ENCODE peak calls at places on chromosomes 7 and 10, in four cellular contexts. D is sigmoid colon, G is IMR-90, Q is brain microvascular endothelial cell. P is an unnamed sample.

GRCh38 chr7:13946181-13946580 is 43.3 kb downstream of the ETV1 start:
- DNase-seq in D (no peak), G (peak), Q (peak), P (no peak)

GRCh38 chr7:17598846-17599245 is 300.4 kb downstream of the AHR start:
- DNase-seq in D (no peak), G (peak), Q (no peak), P (no peak)

GRCh38 chr7:143284591-143285453 is at the start of gene TMEM139:
- DNase-seq in D (no peak), G (no peak), Q (no peak), P (no peak)

GRCh38 chr7:41256186-41256945 is 446.5 kb downstream of the INHBA start:
- DNase-seq in D (no peak), G (peak), Q (no peak), P (no peak)

GRCh38 chr10:74072503-74072902 is 74.6 kb downstream of the VCL start:
- DNase-seq in D (no peak), G (peak), Q (peak), P (no peak)

GRCh38 chr7:50649259-50649885 is 84.2 kb upstream of the DDC start:
- DNase-seq in D (no peak), G (no peak), Q (no peak), P (peak)

GRCh38 chr7:44988718-44989117 is 9.9 kb upstream of the MYO1G start:
- DNase-seq in D (no peak), G (no peak), Q (no peak), P (no peak)

GRCh38 chr7:100127866-100128601 is 1.3 kb downstream of the MBLAC1 start:
- DNase-seq in D (no peak), G (no peak), Q (no peak), P (no peak)

GRCh38 chr7:81013036-81013435 is 94.2 kb upstream of the SEMA3C start:
- DNase-seq in D (no peak), G (peak), Q (peak), P (no peak)

GRCh38 chr10:91683976-91684375 is 51.1 kb upstream of the PPP1R3C start:
- DNase-seq in D (no peak), G (peak), Q (peak), P (no peak)

GRCh38 chr7:76291346-76292205 is 10.9 kb upstream of the HSPB1 start:
- DNase-seq in D (peak), G (peak), Q (peak), P (peak)

GRCh38 chr10:126049741-126050140 is 153.4 kb downstream of the FANK1 start:
- DNase-seq in D (no peak), G (peak), Q (peak), P (no peak)

GRCh38 chr7:44634187-44634838 is 27.9 kb downstream of the OGDH start:
- DNase-seq in D (no peak), G (peak), Q (no peak), P (no peak)

GRCh38 chr10:129728905-129729540 is 235.1 kb downstream of the EBF3 start:
- DNase-seq in D (no peak), G (no peak), Q (no peak), P (peak)

GRCh38 chr7:158492372-158492771 is 95.3 kb downstream of the PTPRN2 start:
- DNase-seq in D (no peak), G (no peak), Q (no peak), P (no peak)

GRCh38 chr7:158495780-158496179 is 91.8 kb downstream of the PTPRN2 start:
- DNase-seq in D (no peak), G (no peak), Q (no peak), P (no peak)

GRCh38 chr7:158494643-158495042 is 93.0 kb downstream of the PTPRN2 start:
- DNase-seq in D (no peak), G (no peak), Q (no peak), P (no peak)

GRCh38 chr7:158495256-158495655 is 92.4 kb downstream of the PTPRN2 start:
- DNase-seq in D (no peak), G (no peak), Q (no peak), P (no peak)

DNA sequence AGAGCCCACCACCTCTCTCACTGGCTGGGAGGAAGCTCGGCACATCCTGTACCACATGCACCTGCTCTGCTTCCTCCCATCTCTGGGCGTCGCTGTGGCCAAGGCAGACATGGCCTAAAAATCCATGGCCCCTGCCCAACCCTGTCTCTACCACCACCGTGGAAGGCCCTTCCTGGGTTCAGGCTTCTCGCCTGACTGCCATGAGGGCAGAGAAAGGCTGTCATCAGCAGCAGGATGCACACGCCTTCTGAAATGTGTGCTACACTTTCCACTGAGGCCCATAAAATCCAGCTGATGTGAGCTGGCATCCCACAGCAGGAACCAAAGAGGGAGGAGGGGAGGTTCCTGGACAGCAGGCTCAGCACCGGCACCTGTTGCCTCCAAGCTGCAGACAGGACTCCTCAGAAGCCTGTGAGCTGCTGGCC is 93.4 kb downstream of the PTPRN2 start:
- DNase-seq in D (no peak), G (no peak), Q (no peak), P (no peak)
- TF ChIP-seq CTCF in D (no peak), G (no peak), Q (no peak), P (no peak)

GRCh38 chr7:127586346-127586745 is 950 bp upstream of the GCC1 start:
- DNase-seq in D (no peak), G (no peak), Q (no peak), P (no peak)
- H3K4me3 ChIP-seq in D (no peak), G (no peak), Q (no peak), P (no peak)

GRCh38 chr10:61592581-61592980 is 70.1 kb upstream of the CABCOCO1 start:
- DNase-seq in D (no peak), G (no peak), Q (peak), P (no peak)
- TF ChIP-seq CTCF in D (no peak), G (no peak), Q (peak), P (no peak)

DNA sequence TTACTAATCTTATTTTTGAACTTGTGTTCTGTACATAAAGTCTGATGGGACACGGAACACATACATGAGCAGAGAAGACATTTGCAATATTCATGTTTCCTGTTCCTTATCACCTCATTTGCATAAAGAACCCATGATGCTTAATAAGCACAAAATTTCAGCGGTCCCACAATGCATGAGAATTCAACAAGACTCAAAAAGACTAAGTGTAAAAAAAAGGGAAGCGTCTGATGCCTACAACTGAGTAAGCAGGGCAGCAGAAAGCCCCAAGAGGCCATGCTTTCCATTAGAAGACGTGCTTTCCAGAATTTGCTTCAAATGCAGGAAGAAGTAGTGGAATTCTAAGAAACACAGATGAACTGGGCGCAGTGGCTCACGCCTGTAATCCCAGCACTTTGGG is 117.1 kb downstream of the EVX1 start:
- DNase-seq in D (no peak), G (no peak), Q (no peak), P (no peak)
- H3K4me3 ChIP-seq in D (no peak), G (no peak), Q (no peak), P (no peak)

DNA sequence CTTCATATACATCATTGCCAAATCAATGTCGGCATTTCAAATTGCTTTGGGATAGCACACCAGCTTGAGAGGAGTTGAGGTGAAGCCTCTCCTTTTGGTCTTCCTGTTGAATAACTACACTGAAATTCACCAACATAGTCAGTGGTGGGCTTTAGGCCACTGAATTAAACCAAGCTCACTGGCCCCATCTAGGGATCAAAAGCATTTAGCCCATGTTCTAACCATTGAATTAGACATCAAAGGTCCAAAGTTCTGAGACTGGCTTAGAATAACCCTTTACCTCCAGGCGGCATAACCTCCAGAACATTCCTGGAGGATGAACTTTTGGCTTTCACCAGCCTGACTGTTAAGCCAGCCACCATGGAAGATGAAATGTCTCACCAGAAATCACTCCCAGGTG is 54.6 kb downstream of the BPGM start:
- DNase-seq in D (no peak), G (peak), Q (no peak), P (no peak)
- TF ChIP-seq CTCF in D (no peak), G (peak), Q (peak), P (no peak)

GRCh38 chr10:69472142-69472541 is 20.9 kb downstream of the TSPAN15 start:
- DNase-seq in D (no peak), G (no peak), Q (no peak), P (no peak)

GRCh38 chr10:69472544-69472943 is 21.3 kb downstream of the TSPAN15 start:
- DNase-seq in D (no peak), G (no peak), Q (no peak), P (no peak)

GRCh38 chr10:69473304-69473985 is 22.2 kb downstream of the TSPAN15 start:
- DNase-seq in D (peak), G (no peak), Q (no peak), P (no peak)

GRCh38 chr10:69475433-69475830 is 24.2 kb downstream of the TSPAN15 start:
- DNase-seq in D (no peak), G (no peak), Q (no peak), P (no peak)

DNA sequence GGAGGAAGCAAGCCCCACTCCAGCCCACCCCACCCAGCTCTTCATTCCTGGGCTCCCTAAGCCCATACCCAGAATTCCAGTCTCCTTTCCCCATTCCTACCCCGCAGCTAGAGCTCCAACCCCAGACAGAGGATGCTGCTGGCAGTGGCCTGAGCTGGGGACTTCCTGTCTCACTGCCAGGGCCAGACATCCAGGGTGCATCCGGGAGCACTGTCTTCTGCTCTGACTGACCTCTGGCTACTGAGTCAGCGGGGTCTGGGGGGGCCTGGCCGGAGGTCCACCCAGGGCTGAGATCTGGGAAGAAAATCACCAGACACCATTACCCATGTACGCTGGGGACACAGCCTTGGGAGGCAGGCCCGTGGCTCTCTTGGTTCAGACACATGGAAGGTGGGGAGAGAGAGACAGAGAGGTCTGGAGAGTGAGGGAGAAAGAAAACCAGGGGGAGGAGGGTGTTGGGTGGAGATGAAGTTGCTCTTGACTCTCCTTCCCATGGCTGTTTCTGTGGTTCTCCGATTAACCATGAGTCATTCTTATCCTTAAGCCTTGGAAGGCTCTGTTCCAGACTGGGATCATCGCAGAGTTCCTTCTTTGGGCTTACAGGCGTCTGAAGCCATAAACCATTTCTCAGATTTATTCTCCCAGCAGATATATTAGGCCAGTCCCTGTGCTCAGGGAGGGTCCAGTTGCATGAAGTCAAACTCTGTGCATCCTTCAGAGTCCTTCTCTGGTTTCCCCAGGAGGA is 23.6 kb downstream of the TSPAN15 start:
- DNase-seq in D (peak), G (peak), Q (peak), P (no peak)
- H3K4me3 ChIP-seq in D (peak), G (no peak), Q (no peak), P (no peak)

DNA sequence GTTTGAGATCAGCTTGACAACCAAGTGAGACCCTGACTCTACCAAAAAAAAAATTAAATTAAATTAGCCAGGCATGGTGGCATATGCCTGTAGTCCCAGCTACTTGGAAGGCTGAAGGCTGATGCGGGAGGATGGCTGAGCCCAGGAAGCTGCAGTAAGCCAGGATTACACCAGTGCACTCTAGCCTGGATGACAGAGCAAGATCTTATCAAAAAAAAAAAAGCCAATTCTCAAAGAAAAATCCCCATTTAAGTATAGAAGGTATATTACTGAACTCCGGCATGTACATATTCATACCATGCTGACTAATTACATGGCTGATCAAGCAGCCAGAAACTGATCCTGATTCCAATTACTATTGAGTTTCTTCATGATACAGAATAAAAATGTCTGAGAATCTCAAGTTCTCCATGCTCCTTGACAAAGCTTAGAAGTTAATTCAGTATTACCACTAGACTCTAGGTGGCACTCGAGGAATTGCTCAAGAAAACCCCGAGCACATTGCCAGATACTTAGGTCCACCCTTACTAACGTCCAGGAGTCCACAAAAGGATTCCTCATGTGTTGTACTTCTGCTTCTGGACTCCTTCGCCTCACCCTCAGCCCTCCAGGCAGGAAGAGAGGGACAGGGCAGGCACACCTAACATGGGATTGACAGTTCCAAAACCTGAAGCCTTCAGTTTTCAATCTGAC is 148.9 kb downstream of the PARD3 start:
- DNase-seq in D (peak), G (peak), Q (peak), P (no peak)
- TF ChIP-seq CTCF in D (peak), G (peak), Q (peak), P (peak)

GRCh38 chr10:785539-786214 is 96.2 kb upstream of the DIP2C start:
- DNase-seq in D (peak), G (no peak), Q (no peak), P (no peak)

GRCh38 chr10:786666-787512 is 97.4 kb upstream of the DIP2C start:
- DNase-seq in D (peak), G (no peak), Q (no peak), P (peak)

GRCh38 chr10:782751-783648 is 93.5 kb upstream of the DIP2C start:
- DNase-seq in D (peak), G (no peak), Q (no peak), P (peak)

GRCh38 chr10:784377-784758 is 94.9 kb upstream of the DIP2C start:
- DNase-seq in D (no peak), G (no peak), Q (no peak), P (no peak)

GRCh38 chr10:784759-785538 is 95.5 kb upstream of the DIP2C start:
- DNase-seq in D (peak), G (peak), Q (peak), P (peak)
- H3K4me3 ChIP-seq in D (peak), G (peak), Q (peak), P (peak)

P was measured in vagina.